ENCODE peak calls at places on chromosomes 13 and 19, in five cellular contexts. One of them, this sample, is unnamed.

GRCh38 chr19:15324791-15325519 is 7.4 kb downstream of the BRD4 start:
- DNase-seq in NCI-H524: peak
- DNase-seq in Right ventricle myocardium inferior: no peak
- DNase-seq in SK-MEL-5: no peak
- DNase-seq in progenitor cell of endocrine pancreas: no peak
- DNase-seq in this sample: no peak

GRCh38 chr13:108597943-108598342 is 31.5 kb upstream of the MYO16 start:
- DNase-seq in progenitor cell of endocrine pancreas: no peak
- DNase-seq in SK-MEL-5: no peak
- DNase-seq in Right ventricle myocardium inferior: no peak
- DNase-seq in NCI-H524: no peak
- DNase-seq in this sample: no peak

GRCh38 chr19:16825312-16826168 is 3.7 kb upstream of the SIN3B start:
- DNase-seq in SK-MEL-5: peak
- DNase-seq in progenitor cell of endocrine pancreas: no peak
- DNase-seq in Right ventricle myocardium inferior: no peak
- DNase-seq in NCI-H524: peak
- DNase-seq in this sample: peak

GRCh38 chr19:50944795-50945194 is 8.0 kb downstream of the KLK5 start:
- DNase-seq in SK-MEL-5: no peak
- DNase-seq in Right ventricle myocardium inferior: no peak
- DNase-seq in NCI-H524: no peak
- DNase-seq in progenitor cell of endocrine pancreas: no peak
- DNase-seq in this sample: no peak

GRCh38 chr13:113489549-113490495 is 689 bp downstream of the DCUN1D2 start:
- DNase-seq in SK-MEL-5: peak
- DNase-seq in NCI-H524: no peak
- DNase-seq in Right ventricle myocardium inferior: peak
- DNase-seq in progenitor cell of endocrine pancreas: no peak
- DNase-seq in this sample: no peak

GRCh38 chr13:41462427-41462826 is 5.1 kb downstream of the RGCC start:
- DNase-seq in progenitor cell of endocrine pancreas: no peak
- DNase-seq in NCI-H524: no peak
- DNase-seq in SK-MEL-5: no peak
- DNase-seq in Right ventricle myocardium inferior: no peak
- DNase-seq in this sample: no peak

GRCh38 chr13:77925616-77926015 is 7.0 kb upstream of the EDNRB start:
- DNase-seq in SK-MEL-5: no peak
- DNase-seq in NCI-H524: no peak
- DNase-seq in progenitor cell of endocrine pancreas: no peak
- DNase-seq in Right ventricle myocardium inferior: no peak
- DNase-seq in this sample: no peak

GRCh38 chr19:7348587-7349230 is at the start of gene ARHGEF18:
- DNase-seq in NCI-H524: no peak
- DNase-seq in progenitor cell of endocrine pancreas: no peak
- DNase-seq in SK-MEL-5: no peak
- DNase-seq in Right ventricle myocardium inferior: peak
- DNase-seq in this sample: no peak

GRCh38 chr13:112781287-112781686 is 91.4 kb downstream of the ATP11A start:
- DNase-seq in SK-MEL-5: no peak
- DNase-seq in NCI-H524: no peak
- DNase-seq in progenitor cell of endocrine pancreas: no peak
- DNase-seq in Right ventricle myocardium inferior: no peak
- DNase-seq in this sample: no peak

GRCh38 chr13:95970878-95971277 is 82.3 kb downstream of the UGGT2 start:
- DNase-seq in Right ventricle myocardium inferior: no peak
- DNase-seq in NCI-H524: no peak
- DNase-seq in SK-MEL-5: no peak
- DNase-seq in progenitor cell of endocrine pancreas: no peak
- DNase-seq in this sample: no peak

GRCh38 chr13:47661076-47661475 is 340.0 kb downstream of the SUCLA2 start:
- DNase-seq in SK-MEL-5: no peak
- DNase-seq in Right ventricle myocardium inferior: no peak
- DNase-seq in NCI-H524: no peak
- DNase-seq in progenitor cell of endocrine pancreas: no peak
- DNase-seq in this sample: no peak

GRCh38 chr19:48698046-48698445 is 2.3 kb downstream of the FUT2 start:
- DNase-seq in progenitor cell of endocrine pancreas: no peak
- DNase-seq in NCI-H524: no peak
- DNase-seq in Right ventricle myocardium inferior: no peak
- DNase-seq in SK-MEL-5: peak
- DNase-seq in this sample: no peak

GRCh38 chr19:35120898-35121297 is 5.3 kb downstream of the FXYD3 start:
- DNase-seq in progenitor cell of endocrine pancreas: no peak
- DNase-seq in Right ventricle myocardium inferior: no peak
- DNase-seq in NCI-H524: no peak
- DNase-seq in SK-MEL-5: no peak
- DNase-seq in this sample: no peak

GRCh38 chr13:25046985-25047660 is 48.8 kb upstream of the PABPC3 start:
- DNase-seq in progenitor cell of endocrine pancreas: peak
- DNase-seq in SK-MEL-5: no peak
- DNase-seq in Right ventricle myocardium inferior: no peak
- DNase-seq in NCI-H524: peak
- DNase-seq in this sample: no peak

GRCh38 chr19:37999309-38000213 is 92.6 kb downstream of the SIPA1L3 start:
- DNase-seq in SK-MEL-5: no peak
- DNase-seq in progenitor cell of endocrine pancreas: no peak
- DNase-seq in NCI-H524: no peak
- DNase-seq in Right ventricle myocardium inferior: no peak
- DNase-seq in this sample: no peak

GRCh38 chr13:41196620-41197019 is 2.3 kb upstream of the KBTBD7 start:
- DNase-seq in NCI-H524: no peak
- DNase-seq in SK-MEL-5: peak
- DNase-seq in progenitor cell of endocrine pancreas: no peak
- DNase-seq in Right ventricle myocardium inferior: no peak
- DNase-seq in this sample: no peak

GRCh38 chr19:53034948-53035675 is 9.4 kb upstream of the ERVV-2 start:
- DNase-seq in NCI-H524: no peak
- DNase-seq in Right ventricle myocardium inferior: no peak
- DNase-seq in progenitor cell of endocrine pancreas: no peak
- DNase-seq in SK-MEL-5: no peak
- DNase-seq in this sample: no peak

GRCh38 chr19:45135176-45135575 is 25.6 kb downstream of the NKPD1 start:
- DNase-seq in NCI-H524: no peak
- DNase-seq in SK-MEL-5: no peak
- DNase-seq in progenitor cell of endocrine pancreas: no peak
- DNase-seq in Right ventricle myocardium inferior: no peak
- DNase-seq in this sample: no peak

GRCh38 chr19:31991984-31992655 is 353.3 kb upstream of the ZNF507 start:
- DNase-seq in Right ventricle myocardium inferior: no peak
- DNase-seq in SK-MEL-5: no peak
- DNase-seq in NCI-H524: no peak
- DNase-seq in progenitor cell of endocrine pancreas: no peak
- DNase-seq in this sample: no peak

GRCh38 chr13:37392389-37392788 is 206.2 kb downstream of the POSTN start:
- DNase-seq in SK-MEL-5: no peak
- DNase-seq in NCI-H524: no peak
- DNase-seq in progenitor cell of endocrine pancreas: no peak
- DNase-seq in Right ventricle myocardium inferior: peak
- DNase-seq in this sample: no peak

GRCh38 chr19:35076026-35076370 is 34.5 kb downstream of the HPN start:
- DNase-seq in SK-MEL-5: no peak
- DNase-seq in NCI-H524: no peak
- DNase-seq in progenitor cell of endocrine pancreas: no peak
- DNase-seq in Right ventricle myocardium inferior: no peak
- DNase-seq in this sample: no peak

GRCh38 chr13:44306401-44307192 is 67.0 kb upstream of the SERP2 start:
- DNase-seq in progenitor cell of endocrine pancreas: no peak
- DNase-seq in NCI-H524: no peak
- DNase-seq in Right ventricle myocardium inferior: no peak
- DNase-seq in SK-MEL-5: no peak
- DNase-seq in this sample: peak

GRCh38 chr13:91704398-91704797 is 306.0 kb downstream of the GPC5 start:
- DNase-seq in SK-MEL-5: no peak
- DNase-seq in NCI-H524: no peak
- DNase-seq in Right ventricle myocardium inferior: no peak
- DNase-seq in progenitor cell of endocrine pancreas: no peak
- DNase-seq in this sample: no peak

GRCh38 chr13:29573190-29573589 is 22.3 kb downstream of the SLC7A1 start:
- DNase-seq in Right ventricle myocardium inferior: no peak
- DNase-seq in progenitor cell of endocrine pancreas: no peak
- DNase-seq in SK-MEL-5: no peak
- DNase-seq in NCI-H524: no peak
- DNase-seq in this sample: no peak

GRCh38 chr19:50555447-50556235 is 12.6 kb downstream of the LRRC4B start:
- DNase-seq in Right ventricle myocardium inferior: no peak
- DNase-seq in progenitor cell of endocrine pancreas: no peak
- DNase-seq in NCI-H524: peak
- DNase-seq in SK-MEL-5: no peak
- DNase-seq in this sample: no peak

GRCh38 chr13:53151692-53152421 is 123.2 kb downstream of the OLFM4 start:
- DNase-seq in Right ventricle myocardium inferior: no peak
- DNase-seq in SK-MEL-5: peak
- DNase-seq in NCI-H524: peak
- DNase-seq in progenitor cell of endocrine pancreas: peak
- DNase-seq in this sample: peak

This sample was measured in iPS DF 19.7.